ENCODE peak calls at places on chromosome 4, in nine cellular contexts. B is CD8-positive, alpha-beta memory T cell; U is sigmoid colon; N is foreskin keratinocyte; P is CD4-positive, alpha-beta T cell; Z is T-helper 1 cell; T is Calu3; H is stimulated activated CD4-positive, alpha-beta T cell treated with anti-CD3 and anti-CD28 coated beads, Interleukin-2, amount 100 ng/mL, for 24 hours; I is vagina. O is an unnamed sample.

GRCh38 chr4:158302076-158302866 is 92.0 kb downstream of the TMEM144 start:
- DNase-seq in Z (no peak), B (no peak), T (no peak), H (no peak), N (peak; percentile 90), P (no peak), I (no peak), U (no peak), O (no peak)

GRCh38 chr4:99564921-99565320 is 1.1 kb upstream of the TRMT10A start:
- DNase-seq in U (no peak), I (no peak), Z (no peak), H (no peak), T (no peak), N (no peak), B (no peak), P (no peak), O (no peak)

GRCh38 chr4:89298788-89299152 is 8.8 kb downstream of the GPRIN3 start:
- DNase-seq in B (no peak), Z (no peak), I (no peak), N (no peak), P (no peak), H (no peak), U (no peak), T (no peak), O (peak; percentile 43)

GRCh38 chr4:95066011-95066410 is 308.3 kb downstream of the BMPR1B start:
- DNase-seq in U (no peak), T (no peak), N (peak; percentile 85), Z (no peak), H (no peak), P (no peak), I (no peak), B (no peak), O (no peak)

GRCh38 chr4:151685303-151685702 is 75.5 kb downstream of the GATB start:
- DNase-seq in B (no peak), H (no peak), P (no peak), U (no peak), I (no peak), Z (no peak), N (no peak), T (no peak), O (no peak)

GRCh38 chr4:138707746-138708145 is 307.8 kb upstream of the NOCT start:
- DNase-seq in T (no peak), U (no peak), B (no peak), P (no peak), Z (no peak), I (no peak), N (no peak), H (no peak), O (no peak)

GRCh38 chr4:114052227-114052626 is 72.8 kb upstream of the ARSJ start:
- DNase-seq in P (no peak), H (no peak), Z (no peak), B (no peak), T (no peak), U (no peak), I (no peak), N (no peak), O (no peak)

GRCh38 chr4:184688447-184688846 is 38.9 kb downstream of the PRIMPOL start:
- DNase-seq in B (no peak), N (peak; percentile 94), Z (no peak), I (no peak), U (no peak), H (peak; percentile 16), P (no peak), T (peak; percentile 69), O (no peak)